ENCODE peak calls at places on chromosomes 3 and 15, in four cellular contexts. One of them, this sample, is unnamed.

GRCh38 chr15:28125673-28126651 is 26.8 kb upstream of the OCA2 start:
- DNase-seq in stimulated activated CD4-positive, alpha-beta T cell treated with anti-CD3 and anti-CD28 coated beads, Interleukin-1b, Interleukin-23, amount 100 ng/mL, for 1 hour: no peak
- DNase-seq in HEK293T: peak
- DNase-seq in activated CD4-positive, alpha-beta T cell treated with anti-CD3 and anti-CD28 coated beads, Interleukin-2, amount 50 U/mL, for 48 hours: no peak
- DNase-seq in this sample: no peak

GRCh38 chr15:69462030-69462492 is 9.4 kb downstream of the RPLP1 start:
- DNase-seq in HEK293T: no peak
- DNase-seq in stimulated activated CD4-positive, alpha-beta T cell treated with anti-CD3 and anti-CD28 coated beads, Interleukin-1b, Interleukin-23, amount 100 ng/mL, for 1 hour: no peak
- DNase-seq in activated CD4-positive, alpha-beta T cell treated with anti-CD3 and anti-CD28 coated beads, Interleukin-2, amount 50 U/mL, for 48 hours: no peak
- DNase-seq in this sample: peak

GRCh38 chr3:37183976-37184375 is 9.6 kb upstream of the LRRFIP2 start:
- DNase-seq in HEK293T: no peak
- DNase-seq in stimulated activated CD4-positive, alpha-beta T cell treated with anti-CD3 and anti-CD28 coated beads, Interleukin-1b, Interleukin-23, amount 100 ng/mL, for 1 hour: no peak
- DNase-seq in activated CD4-positive, alpha-beta T cell treated with anti-CD3 and anti-CD28 coated beads, Interleukin-2, amount 50 U/mL, for 48 hours: no peak
- DNase-seq in this sample: no peak

GRCh38 chr15:60362318-60363023 is 35.3 kb downstream of the ANXA2 start:
- DNase-seq in stimulated activated CD4-positive, alpha-beta T cell treated with anti-CD3 and anti-CD28 coated beads, Interleukin-1b, Interleukin-23, amount 100 ng/mL, for 1 hour: no peak
- DNase-seq in activated CD4-positive, alpha-beta T cell treated with anti-CD3 and anti-CD28 coated beads, Interleukin-2, amount 50 U/mL, for 48 hours: peak
- DNase-seq in HEK293T: no peak
- DNase-seq in this sample: no peak

GRCh38 chr15:83848315-83849050 is 194.6 kb downstream of the ADAMTSL3 start:
- DNase-seq in stimulated activated CD4-positive, alpha-beta T cell treated with anti-CD3 and anti-CD28 coated beads, Interleukin-1b, Interleukin-23, amount 100 ng/mL, for 1 hour: no peak
- DNase-seq in activated CD4-positive, alpha-beta T cell treated with anti-CD3 and anti-CD28 coated beads, Interleukin-2, amount 50 U/mL, for 48 hours: no peak
- DNase-seq in HEK293T: no peak
- DNase-seq in this sample: no peak

GRCh38 chr15:78988361-78988911 is 43.6 kb upstream of the CTSH start:
- DNase-seq in activated CD4-positive, alpha-beta T cell treated with anti-CD3 and anti-CD28 coated beads, Interleukin-2, amount 50 U/mL, for 48 hours: no peak
- DNase-seq in HEK293T: no peak
- DNase-seq in stimulated activated CD4-positive, alpha-beta T cell treated with anti-CD3 and anti-CD28 coated beads, Interleukin-1b, Interleukin-23, amount 100 ng/mL, for 1 hour: no peak
- DNase-seq in this sample: peak

GRCh38 chr15:63528138-63528659 is 23.8 kb downstream of the USP3 start:
- DNase-seq in stimulated activated CD4-positive, alpha-beta T cell treated with anti-CD3 and anti-CD28 coated beads, Interleukin-1b, Interleukin-23, amount 100 ng/mL, for 1 hour: no peak
- DNase-seq in HEK293T: no peak
- DNase-seq in activated CD4-positive, alpha-beta T cell treated with anti-CD3 and anti-CD28 coated beads, Interleukin-2, amount 50 U/mL, for 48 hours: no peak
- DNase-seq in this sample: no peak

GRCh38 chr15:42707068-42707467 is 29.9 kb downstream of the CDAN1 start:
- DNase-seq in HEK293T: no peak
- DNase-seq in activated CD4-positive, alpha-beta T cell treated with anti-CD3 and anti-CD28 coated beads, Interleukin-2, amount 50 U/mL, for 48 hours: no peak
- DNase-seq in stimulated activated CD4-positive, alpha-beta T cell treated with anti-CD3 and anti-CD28 coated beads, Interleukin-1b, Interleukin-23, amount 100 ng/mL, for 1 hour: no peak
- DNase-seq in this sample: no peak

GRCh38 chr15:80061581-80061980 is 2.1 kb downstream of the ZFAND6 start:
- DNase-seq in HEK293T: no peak
- DNase-seq in activated CD4-positive, alpha-beta T cell treated with anti-CD3 and anti-CD28 coated beads, Interleukin-2, amount 50 U/mL, for 48 hours: no peak
- DNase-seq in stimulated activated CD4-positive, alpha-beta T cell treated with anti-CD3 and anti-CD28 coated beads, Interleukin-1b, Interleukin-23, amount 100 ng/mL, for 1 hour: no peak
- DNase-seq in this sample: no peak

GRCh38 chr15:70596354-70597055 is 166.9 kb downstream of the UACA start:
- DNase-seq in stimulated activated CD4-positive, alpha-beta T cell treated with anti-CD3 and anti-CD28 coated beads, Interleukin-1b, Interleukin-23, amount 100 ng/mL, for 1 hour: no peak
- DNase-seq in HEK293T: no peak
- DNase-seq in activated CD4-positive, alpha-beta T cell treated with anti-CD3 and anti-CD28 coated beads, Interleukin-2, amount 50 U/mL, for 48 hours: peak
- DNase-seq in this sample: no peak

GRCh38 chr3:70097084-70097483 is 97.6 kb downstream of the SAMMSON start:
- DNase-seq in activated CD4-positive, alpha-beta T cell treated with anti-CD3 and anti-CD28 coated beads, Interleukin-2, amount 50 U/mL, for 48 hours: no peak
- DNase-seq in HEK293T: no peak
- DNase-seq in stimulated activated CD4-positive, alpha-beta T cell treated with anti-CD3 and anti-CD28 coated beads, Interleukin-1b, Interleukin-23, amount 100 ng/mL, for 1 hour: no peak
- DNase-seq in this sample: no peak

GRCh38 chr15:80171787-80172186 is 19.0 kb downstream of the FAH start:
- DNase-seq in stimulated activated CD4-positive, alpha-beta T cell treated with anti-CD3 and anti-CD28 coated beads, Interleukin-1b, Interleukin-23, amount 100 ng/mL, for 1 hour: no peak
- DNase-seq in activated CD4-positive, alpha-beta T cell treated with anti-CD3 and anti-CD28 coated beads, Interleukin-2, amount 50 U/mL, for 48 hours: no peak
- DNase-seq in HEK293T: no peak
- DNase-seq in this sample: no peak

GRCh38 chr15:41821831-41822230 is 6.1 kb upstream of the JMJD7 start:
- DNase-seq in HEK293T: no peak
- DNase-seq in stimulated activated CD4-positive, alpha-beta T cell treated with anti-CD3 and anti-CD28 coated beads, Interleukin-1b, Interleukin-23, amount 100 ng/mL, for 1 hour: no peak
- DNase-seq in activated CD4-positive, alpha-beta T cell treated with anti-CD3 and anti-CD28 coated beads, Interleukin-2, amount 50 U/mL, for 48 hours: no peak
- DNase-seq in this sample: no peak

GRCh38 chr3:82715091-82715856 is 953.8 kb upstream of the GBE1 start:
- DNase-seq in HEK293T: no peak
- DNase-seq in stimulated activated CD4-positive, alpha-beta T cell treated with anti-CD3 and anti-CD28 coated beads, Interleukin-1b, Interleukin-23, amount 100 ng/mL, for 1 hour: no peak
- DNase-seq in activated CD4-positive, alpha-beta T cell treated with anti-CD3 and anti-CD28 coated beads, Interleukin-2, amount 50 U/mL, for 48 hours: no peak
- DNase-seq in this sample: no peak

GRCh38 chr3:115004201-115005140 is 142.6 kb downstream of the ZBTB20 start:
- DNase-seq in HEK293T: no peak
- DNase-seq in activated CD4-positive, alpha-beta T cell treated with anti-CD3 and anti-CD28 coated beads, Interleukin-2, amount 50 U/mL, for 48 hours: no peak
- DNase-seq in stimulated activated CD4-positive, alpha-beta T cell treated with anti-CD3 and anti-CD28 coated beads, Interleukin-1b, Interleukin-23, amount 100 ng/mL, for 1 hour: no peak
- DNase-seq in this sample: no peak

GRCh38 chr3:98002717-98003116 is 30.5 kb upstream of the RIOX2 start:
- DNase-seq in activated CD4-positive, alpha-beta T cell treated with anti-CD3 and anti-CD28 coated beads, Interleukin-2, amount 50 U/mL, for 48 hours: no peak
- DNase-seq in stimulated activated CD4-positive, alpha-beta T cell treated with anti-CD3 and anti-CD28 coated beads, Interleukin-1b, Interleukin-23, amount 100 ng/mL, for 1 hour: no peak
- DNase-seq in HEK293T: no peak
- DNase-seq in this sample: no peak

GRCh38 chr3:18648163-18648562 is 223.0 kb upstream of the SATB1 start:
- DNase-seq in stimulated activated CD4-positive, alpha-beta T cell treated with anti-CD3 and anti-CD28 coated beads, Interleukin-1b, Interleukin-23, amount 100 ng/mL, for 1 hour: no peak
- DNase-seq in HEK293T: no peak
- DNase-seq in activated CD4-positive, alpha-beta T cell treated with anti-CD3 and anti-CD28 coated beads, Interleukin-2, amount 50 U/mL, for 48 hours: no peak
- DNase-seq in this sample: no peak

GRCh38 chr3:153614563-153614962 is 452.5 kb downstream of the RAP2B start:
- DNase-seq in HEK293T: no peak
- DNase-seq in stimulated activated CD4-positive, alpha-beta T cell treated with anti-CD3 and anti-CD28 coated beads, Interleukin-1b, Interleukin-23, amount 100 ng/mL, for 1 hour: no peak
- DNase-seq in activated CD4-positive, alpha-beta T cell treated with anti-CD3 and anti-CD28 coated beads, Interleukin-2, amount 50 U/mL, for 48 hours: no peak
- DNase-seq in this sample: no peak

GRCh38 chr3:153291052-153291689 is 129.1 kb downstream of the RAP2B start:
- DNase-seq in activated CD4-positive, alpha-beta T cell treated with anti-CD3 and anti-CD28 coated beads, Interleukin-2, amount 50 U/mL, for 48 hours: no peak
- DNase-seq in HEK293T: peak
- DNase-seq in stimulated activated CD4-positive, alpha-beta T cell treated with anti-CD3 and anti-CD28 coated beads, Interleukin-1b, Interleukin-23, amount 100 ng/mL, for 1 hour: no peak
- DNase-seq in this sample: no peak

GRCh38 chr3:186365202-186365974 is 3.4 kb upstream of the DGKG start:
- DNase-seq in stimulated activated CD4-positive, alpha-beta T cell treated with anti-CD3 and anti-CD28 coated beads, Interleukin-1b, Interleukin-23, amount 100 ng/mL, for 1 hour: no peak
- DNase-seq in activated CD4-positive, alpha-beta T cell treated with anti-CD3 and anti-CD28 coated beads, Interleukin-2, amount 50 U/mL, for 48 hours: no peak
- DNase-seq in HEK293T: no peak
- DNase-seq in this sample: no peak

GRCh38 chr15:84736375-84736774 is 12.0 kb upstream of the ZNF592 start:
- DNase-seq in stimulated activated CD4-positive, alpha-beta T cell treated with anti-CD3 and anti-CD28 coated beads, Interleukin-1b, Interleukin-23, amount 100 ng/mL, for 1 hour: no peak
- DNase-seq in HEK293T: no peak
- DNase-seq in activated CD4-positive, alpha-beta T cell treated with anti-CD3 and anti-CD28 coated beads, Interleukin-2, amount 50 U/mL, for 48 hours: peak
- DNase-seq in this sample: no peak

GRCh38 chr15:59991919-59992318 is 12.2 kb upstream of the FOXB1 start:
- DNase-seq in activated CD4-positive, alpha-beta T cell treated with anti-CD3 and anti-CD28 coated beads, Interleukin-2, amount 50 U/mL, for 48 hours: no peak
- DNase-seq in stimulated activated CD4-positive, alpha-beta T cell treated with anti-CD3 and anti-CD28 coated beads, Interleukin-1b, Interleukin-23, amount 100 ng/mL, for 1 hour: no peak
- DNase-seq in HEK293T: no peak
- DNase-seq in this sample: no peak

GRCh38 chr3:127690823-127691452 is 18.2 kb downstream of the ABTB1 start:
- DNase-seq in stimulated activated CD4-positive, alpha-beta T cell treated with anti-CD3 and anti-CD28 coated beads, Interleukin-1b, Interleukin-23, amount 100 ng/mL, for 1 hour: no peak
- DNase-seq in activated CD4-positive, alpha-beta T cell treated with anti-CD3 and anti-CD28 coated beads, Interleukin-2, amount 50 U/mL, for 48 hours: no peak
- DNase-seq in HEK293T: peak
- DNase-seq in this sample: no peak

GRCh38 chr3:79751703-79752102 is 16.1 kb downstream of the ROBO1 start:
- DNase-seq in stimulated activated CD4-positive, alpha-beta T cell treated with anti-CD3 and anti-CD28 coated beads, Interleukin-1b, Interleukin-23, amount 100 ng/mL, for 1 hour: no peak
- DNase-seq in HEK293T: no peak
- DNase-seq in activated CD4-positive, alpha-beta T cell treated with anti-CD3 and anti-CD28 coated beads, Interleukin-2, amount 50 U/mL, for 48 hours: no peak
- DNase-seq in this sample: no peak

GRCh38 chr3:125054436-125055164 is 1.2 kb downstream of the HEG1 start:
- DNase-seq in activated CD4-positive, alpha-beta T cell treated with anti-CD3 and anti-CD28 coated beads, Interleukin-2, amount 50 U/mL, for 48 hours: peak
- DNase-seq in HEK293T: no peak
- DNase-seq in stimulated activated CD4-positive, alpha-beta T cell treated with anti-CD3 and anti-CD28 coated beads, Interleukin-1b, Interleukin-23, amount 100 ng/mL, for 1 hour: no peak
- DNase-seq in this sample: peak

GRCh38 chr3:59212128-59212764 is 162.4 kb upstream of the CFAP20DC start:
- DNase-seq in stimulated activated CD4-positive, alpha-beta T cell treated with anti-CD3 and anti-CD28 coated beads, Interleukin-1b, Interleukin-23, amount 100 ng/mL, for 1 hour: no peak
- DNase-seq in activated CD4-positive, alpha-beta T cell treated with anti-CD3 and anti-CD28 coated beads, Interleukin-2, amount 50 U/mL, for 48 hours: no peak
- DNase-seq in HEK293T: peak
- DNase-seq in this sample: no peak

This sample was measured in uterus.